ENCODE peak calls at places on chromosomes 2 and 18, in four cellular contexts. S, M, O and Z are unnamed samples.

GRCh38 chr2:241772063-241772499 is 4.5 kb upstream of the GAL3ST2 start:
- DNase-seq in S (no peak), M (no peak), O (no peak), Z (no peak)

GRCh38 chr2:11128258-11128951 is 26.9 kb upstream of the SLC66A3 start:
- DNase-seq in S (no peak), M (no peak), O (peak), Z (peak)

GRCh38 chr2:206160124-206160806 is 570 bp downstream of the EEF1B2 start:
- DNase-seq in S (no peak), M (peak), O (peak), Z (peak)

GRCh38 chr18:76468345-76469275 is 26.4 kb downstream of the ZNF516 start:
- DNase-seq in S (peak), M (no peak), O (no peak), Z (no peak)

GRCh38 chr2:198238429-198238828 is 434.0 kb downstream of the PLCL1 start:
- DNase-seq in S (no peak), M (no peak), O (no peak), Z (no peak)

GRCh38 chr2:31386172-31386571 is 28.4 kb downstream of the XDH start:
- DNase-seq in S (no peak), M (no peak), O (no peak), Z (no peak)

GRCh38 chr2:30777662-30778505 is 29.4 kb downstream of the CAPN13 start:
- DNase-seq in S (no peak), M (no peak), O (no peak), Z (no peak)

GRCh38 chr18:40283560-40283959 is 1671.5 kb upstream of the PIK3C3 start:
- DNase-seq in S (no peak), M (no peak), O (no peak), Z (no peak)

GRCh38 chr18:413263-413662 is 87.2 kb downstream of the COLEC12 start:
- DNase-seq in S (no peak), M (no peak), O (no peak), Z (peak)

GRCh38 chr18:23380817-23381216 is 72.3 kb upstream of the RIOK3 start:
- DNase-seq in S (no peak), M (no peak), O (no peak), Z (peak)

GRCh38 chr2:3603536-3604206 is 8.8 kb downstream of the COLEC11 start:
- DNase-seq in S (no peak), M (no peak), O (no peak), Z (no peak)

GRCh38 chr2:92073815-92074548 is 2797.2 kb upstream of the TEKT4 start:
- DNase-seq in S (peak), M (no peak), O (no peak), Z (no peak)

GRCh38 chr18:79385749-79386341 is 9.9 kb upstream of the NFATC1 start:
- DNase-seq in S (no peak), M (peak), O (no peak), Z (no peak)

GRCh38 chr18:26480897-26481795 is 67.2 kb downstream of the KCTD1 start:
- DNase-seq in S (no peak), M (no peak), O (peak), Z (peak)

GRCh38 chr2:170873035-170873692 is 55.9 kb upstream of the GORASP2 start:
- DNase-seq in S (peak), M (peak), O (peak), Z (peak)

GRCh38 chr2:148720501-148720998 is 76.0 kb downstream of the EPC2 start:
- DNase-seq in S (no peak), M (no peak), O (no peak), Z (peak)

GRCh38 chr2:72037322-72037721 is 110.3 kb downstream of the CYP26B1 start:
- DNase-seq in S (no peak), M (no peak), O (peak), Z (no peak)

GRCh38 chr2:64141711-64142405 is 2.4 kb downstream of the PELI1 start:
- DNase-seq in S (no peak), M (no peak), O (no peak), Z (peak)